ENCODE peak calls at places on chromosomes 13 and 19, in eight cellular contexts. W is mammary epithelial cell, S is colonic mucosa, E is fibroblast of villous mesenchyme, V is cardiac muscle cell, X is fibroblast of mammary gland, L is HFF-Myc, J is fibroblast of lung. Q is an unnamed sample.

GRCh38 chr13:110882228-110882627 is 32.6 kb downstream of the ANKRD10 start:
- DNase-seq in X (peak; percentile 30), E (peak; percentile 91), J (no peak), L (no peak), S (no peak), W (no peak), V (no peak), Q (no peak)

GRCh38 chr19:801030-801860 is 4.0 kb downstream of the PTBP1 start:
- DNase-seq in J (peak; percentile 49), S (peak; percentile 55), X (peak; percentile 55), E (no peak), L (peak; percentile 63), W (peak; percentile 56), V (peak; percentile 70), Q (peak; percentile 55)

GRCh38 chr19:38093587-38093986 is 130.4 kb downstream of the DPF1 start:
- DNase-seq in W (no peak), L (no peak), S (no peak), X (no peak), V (no peak), J (no peak), E (no peak), Q (no peak)

GRCh38 chr19:45187421-45188100 is 9.0 kb downstream of the BLOC1S3 start:
- DNase-seq in V (no peak), J (no peak), S (no peak), X (no peak), W (no peak), E (no peak), L (no peak), Q (no peak)

GRCh38 chr19:46596008-46596407 is 5.1 kb upstream of the CALM3 start:
- DNase-seq in W (no peak), S (no peak), L (no peak), V (no peak), X (no peak), J (no peak), E (no peak), Q (no peak)

GRCh38 chr19:21398851-21399250 is 1.9 kb downstream of the ZNF493 start:
- DNase-seq in E (peak; percentile 11), J (peak; percentile 15), W (peak; percentile 2), V (no peak), S (no peak), X (peak; percentile 87), L (no peak), Q (peak; percentile 12)

GRCh38 chr13:107275945-107276614 is 708.1 kb upstream of the ARGLU1 start:
- DNase-seq in L (no peak), E (peak; percentile 35), X (peak; percentile 15), W (peak; percentile 11), S (no peak), V (peak; percentile 46), J (no peak), Q (no peak)

GRCh38 chr13:20702945-20703784 is at the start of gene IL17D:
- DNase-seq in X (no peak), S (peak; percentile 44), V (peak; percentile 18), W (peak; percentile 7), L (no peak), J (no peak), E (no peak), Q (no peak)

GRCh38 chr19:55600336-55601028 is 394 bp downstream of the ZNF524 start:
- DNase-seq in S (no peak), X (no peak), V (no peak), L (no peak), W (peak; percentile 16), J (peak; percentile 65), E (no peak), Q (no peak)

GRCh38 chr13:65036999-65037398 is 2193.1 kb downstream of the PCDH9 start:
- DNase-seq in X (no peak), J (peak; percentile 7), L (no peak), S (no peak), E (no peak), V (no peak), W (no peak), Q (no peak)

GRCh38 chr13:27450921-27451461 is 627 bp upstream of the MTIF3 start:
- DNase-seq in L (no peak), E (peak; percentile 66), V (peak; percentile 53), J (peak; percentile 66), S (peak; percentile 57), X (peak; percentile 64), W (peak; percentile 75), Q (peak; percentile 50)

GRCh38 chr13:70923863-70924752 is 815.9 kb upstream of the KLHL1 start:
- DNase-seq in S (no peak), X (no peak), J (peak; percentile 4), E (no peak), W (no peak), V (no peak), L (no peak), Q (no peak)

GRCh38 chr19:4051175-4052101 is 15.3 kb downstream of the ZBTB7A start:
- DNase-seq in J (peak; percentile 55), L (no peak), S (peak; percentile 33), E (peak; percentile 63), V (peak; percentile 54), W (peak; percentile 93), X (peak; percentile 81), Q (peak; percentile 43)

DNA sequence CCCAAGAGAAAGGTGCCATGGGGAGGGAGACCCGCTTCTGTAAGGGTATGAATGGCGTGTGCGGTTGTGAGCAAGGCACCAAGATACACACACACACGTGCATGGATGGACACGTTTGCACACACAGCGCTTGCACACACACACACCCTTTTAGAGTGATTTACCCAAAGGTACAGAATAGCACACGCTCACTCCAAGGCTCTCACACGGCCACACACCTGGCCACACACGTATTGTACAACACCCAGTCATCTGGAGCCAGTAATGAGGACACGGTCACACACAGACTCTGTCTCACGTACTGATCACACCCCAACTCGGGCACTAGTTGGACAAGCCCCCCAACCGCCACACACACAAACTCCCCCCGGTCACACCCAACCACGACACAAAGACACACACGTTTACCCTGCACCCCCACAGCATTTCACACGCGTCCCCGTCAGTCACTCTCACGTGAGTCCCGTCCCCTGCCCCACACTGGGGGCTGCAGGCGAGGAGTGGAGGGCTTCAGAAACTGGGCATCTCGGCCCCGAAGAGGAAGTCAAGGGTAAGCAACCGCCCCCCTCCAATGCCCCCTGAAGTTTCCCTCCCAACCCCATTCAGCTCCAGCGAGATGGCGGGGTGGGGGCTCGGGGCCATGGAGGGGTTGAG is 779 bp downstream of the OLFM2 start:
- DNase-seq in X (no peak), J (no peak), V (no peak), L (no peak), E (no peak), S (no peak), W (no peak), Q (no peak)
- H3K4me3 ChIP-seq in X (no peak overlapping the region), J (no peak overlapping the region), V (peak overlapping the region; percentile 88), L (peak overlapping the region; percentile 42), E (no peak overlapping the region), S (no peak overlapping the region), W (no peak overlapping the region), Q (no peak overlapping the region)

DNA sequence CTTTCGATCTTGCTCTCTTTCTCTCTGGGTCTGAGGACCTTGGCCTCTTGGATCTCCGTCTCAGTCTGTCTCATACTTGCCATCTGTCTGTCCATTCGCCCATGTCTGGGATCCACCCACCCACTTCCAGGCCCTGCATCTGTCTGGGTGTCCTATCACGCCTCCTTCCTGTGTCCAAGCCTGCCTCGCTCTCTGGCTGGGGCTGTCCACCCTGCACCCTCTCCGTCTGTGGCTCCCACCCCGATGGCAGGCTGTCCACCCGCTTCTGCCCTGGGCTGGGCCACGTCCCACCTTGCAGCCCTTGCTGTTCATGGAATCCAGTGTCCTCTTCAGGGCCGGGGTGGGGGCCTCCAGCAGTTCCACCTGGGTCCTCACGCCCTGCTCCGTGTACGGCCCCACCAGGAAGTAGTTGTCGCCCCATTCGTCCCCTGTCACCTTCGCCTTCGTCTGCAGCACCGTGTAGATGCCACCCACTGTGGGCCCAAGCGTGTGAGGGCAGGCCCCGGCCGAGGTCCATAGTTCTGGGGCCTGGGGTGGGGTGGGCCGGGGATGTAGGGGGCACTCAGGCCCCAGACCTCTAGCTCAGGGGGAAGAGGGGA is 2.0 kb downstream of the GYS1 start:
- DNase-seq in L (no peak), E (no peak), S (no peak), W (no peak), X (no peak), J (no peak), V (no peak), Q (no peak)
- H3K4me3 ChIP-seq in L (peak overlapping the region; percentile 87), E (peak overlapping the region; percentile 95), S (no peak overlapping the region), W (no peak overlapping the region), X (no peak overlapping the region), J (no peak overlapping the region), V (no peak overlapping the region), Q (peak overlapping the region; percentile 93)

DNA sequence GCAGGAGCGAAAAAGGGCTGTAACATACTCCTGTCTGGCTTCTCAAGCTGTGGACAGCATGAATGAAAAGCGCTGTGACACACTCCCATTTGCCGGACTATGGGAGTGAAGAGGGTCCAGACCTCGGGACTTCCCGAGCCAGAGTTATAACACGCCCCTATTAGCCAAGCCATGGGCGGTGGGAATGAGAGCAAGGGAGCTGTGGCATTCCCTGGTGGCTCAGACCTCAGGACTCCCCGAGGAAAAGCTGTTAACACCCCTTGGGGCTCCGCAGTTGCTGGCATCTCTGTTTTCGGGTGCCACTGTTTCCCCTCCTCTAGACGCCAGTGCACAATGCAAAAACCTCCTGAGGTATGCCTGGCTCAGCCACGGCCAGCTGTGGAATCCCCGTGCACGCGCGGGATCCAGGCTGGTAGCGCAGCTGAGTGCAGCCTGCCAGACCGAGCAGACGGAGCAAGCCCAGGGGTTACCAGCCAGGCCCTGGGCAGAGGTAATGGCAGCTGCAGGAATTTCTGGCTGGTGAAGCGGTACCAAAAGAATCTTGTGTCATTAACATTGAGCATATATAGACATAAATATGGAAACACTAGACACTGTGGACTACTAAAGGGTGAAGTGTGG is 1534.6 kb upstream of the PRR20A start:
- DNase-seq in V (no peak), J (no peak), S (no peak), L (no peak), E (no peak), X (no peak), W (no peak), Q (no peak)
- H3K4me3 ChIP-seq in V (no peak overlapping the region), J (no peak overlapping the region), S (no peak overlapping the region), L (no peak overlapping the region), E (no peak overlapping the region), X (no peak overlapping the region), W (no peak overlapping the region), Q (no peak overlapping the region)

DNA sequence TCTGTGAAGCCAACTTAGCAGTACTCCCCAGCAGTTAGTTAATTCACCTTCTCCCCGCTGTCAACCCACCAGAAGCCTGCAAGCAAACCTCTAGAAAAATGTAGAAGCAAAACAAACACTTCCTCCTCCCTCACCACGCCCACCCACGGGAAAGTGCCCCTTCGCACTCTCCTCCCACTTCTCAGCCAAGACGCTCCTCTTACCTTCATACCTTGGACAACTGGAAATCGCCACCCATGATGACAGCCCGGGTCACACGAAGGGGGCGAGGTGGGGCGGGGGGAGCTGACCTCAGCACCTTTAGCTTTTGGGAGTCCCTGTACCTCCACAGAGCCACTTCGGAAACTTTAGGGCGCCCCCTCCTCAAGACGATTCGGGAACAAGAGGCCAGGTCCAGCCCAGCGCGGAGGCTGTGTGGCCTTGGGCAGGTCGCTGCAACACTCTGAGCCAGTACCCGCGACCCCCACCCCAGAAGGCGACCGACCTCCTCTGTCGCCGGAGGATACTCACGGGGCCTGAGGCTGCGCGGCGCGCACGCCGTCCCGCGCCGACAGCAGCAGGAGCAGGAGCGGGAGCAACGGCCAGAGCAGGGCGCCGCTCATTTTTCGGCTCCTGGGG is 460 bp downstream of the CPAMD8 start:
- DNase-seq in J (no peak), L (no peak), X (no peak), W (no peak), S (no peak), E (no peak), V (peak; percentile 9), Q (no peak)
- H3K4me3 ChIP-seq in J (no peak overlapping the region), L (no peak overlapping the region), X (no peak overlapping the region), W (no peak overlapping the region), S (peak overlapping the region; percentile 11), E (no peak overlapping the region), V (peak overlapping the region; percentile 41), Q (no peak overlapping the region)